ENCODE peak calls at places on chromosomes 12 and 14, in four cellular contexts. H is upper lobe of right lung, L is fibroblast of lung, Q is HFFc6. T is an unnamed sample.

GRCh38 chr14:79596531-79596930 is 614.8 kb downstream of the DIO2 start:
- DNase-seq in H (no peak), L (peak; percentile 49), Q (peak; percentile 64), T (no peak)

GRCh38 chr12:77965790-77966189 is 135.1 kb downstream of the NAV3 start:
- DNase-seq in H (no peak), L (no peak), Q (no peak), T (no peak)

GRCh38 chr12:13126494-13126893 is 23.0 kb upstream of the GSG1 start:
- DNase-seq in H (no peak), L (peak; percentile 20), Q (no peak), T (no peak)

GRCh38 chr12:44709166-44709565 is 166.9 kb downstream of the NELL2 start:
- DNase-seq in H (no peak), L (no peak), Q (no peak), T (no peak)

GRCh38 chr14:104512771-104513640 is 66.6 kb upstream of the C14orf180 start:
- DNase-seq in H (no peak), L (no peak), Q (no peak), T (no peak)

GRCh38 chr14:69693145-69693544 is 73.8 kb upstream of the SRSF5 start:
- DNase-seq in H (no peak), L (peak; percentile 66), Q (no peak), T (no peak)

GRCh38 chr14:61558271-61558670 is 137.0 kb upstream of the HIF1A start:
- DNase-seq in H (no peak), L (no peak), Q (no peak), T (no peak)

GRCh38 chr14:59918824-59919581 is 941 bp upstream of the LRRC9 start:
- DNase-seq in H (no peak), L (peak; percentile 50), Q (peak; percentile 18), T (peak; percentile 40)

GRCh38 chr12:70709022-70709421 is 71.8 kb upstream of the PTPRB start:
- DNase-seq in H (no peak), L (no peak), Q (no peak), T (no peak)

GRCh38 chr12:122867701-122868461 is 28.0 kb downstream of the VPS37B start:
- DNase-seq in H (peak; percentile 64), L (no peak), Q (no peak), T (no peak)
- TF ChIP-seq CTCF in H (peak; percentile 35), L (peak; percentile 21), Q (peak; percentile 44), T (no peak)

DNA sequence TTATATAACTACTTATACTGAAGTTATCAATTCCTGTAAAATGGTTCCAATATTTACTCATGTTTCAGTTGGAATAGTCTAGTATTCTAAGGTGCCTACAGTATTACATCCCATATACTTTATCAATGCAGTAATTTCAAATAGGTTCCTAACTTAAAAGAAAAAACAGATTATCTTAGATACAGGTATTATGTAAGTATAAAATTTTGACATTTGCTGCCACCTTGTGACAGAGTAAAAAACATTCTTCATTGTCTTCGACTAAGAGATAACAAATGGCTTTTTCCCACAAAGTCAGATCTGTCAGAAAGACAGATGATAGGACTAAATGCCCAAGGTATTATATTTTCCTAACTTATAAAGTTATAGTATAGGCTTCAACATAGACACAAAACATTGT is 78.7 kb downstream of the TXNDC16 start:
- DNase-seq in H (no peak), L (peak; percentile 71), Q (peak; percentile 21), T (no peak)
- TF ChIP-seq CTCF in H (peak; percentile 44), L (no peak), Q (peak; percentile 77), T (no peak)

DNA sequence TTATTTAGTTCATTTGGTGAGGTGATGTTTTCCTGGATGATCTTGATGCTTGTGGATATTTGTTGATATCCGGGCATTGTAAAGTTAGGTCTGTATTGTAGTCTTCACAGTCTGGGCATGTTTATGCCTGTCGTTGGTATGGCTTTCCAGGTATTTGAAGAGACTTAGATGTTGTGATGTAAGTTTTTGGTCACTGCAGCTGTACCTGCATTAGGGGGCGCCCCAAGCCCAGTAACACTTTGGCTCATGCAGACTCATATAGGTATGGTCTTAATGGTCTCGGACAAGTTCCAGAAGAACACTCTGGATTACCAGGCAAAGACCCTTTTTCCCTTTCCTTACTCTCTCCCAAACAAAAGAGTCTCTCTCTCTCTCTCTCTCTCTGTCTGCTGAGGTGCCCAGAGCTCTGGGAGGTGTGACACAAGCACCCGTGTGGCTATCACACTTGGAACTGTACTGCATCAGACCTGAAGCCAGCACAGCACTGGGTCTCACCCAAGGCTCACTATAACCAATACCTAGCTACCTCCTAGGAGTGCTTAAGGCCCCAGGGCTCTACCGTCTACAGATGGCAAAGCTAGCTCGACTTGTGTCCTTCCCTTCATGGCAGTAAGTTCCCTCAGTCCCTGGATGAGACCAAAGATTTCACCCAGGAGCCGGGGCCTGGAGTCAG is 425.8 kb upstream of the ATXN7L3B start:
- DNase-seq in H (peak; percentile 34), L (no peak), Q (no peak), T (no peak)
- TF ChIP-seq CTCF in H (no peak), L (no peak), Q (no peak), T (no peak)

GRCh38 chr14:23020143-23021128 is 10.5 kb upstream of the C14orf93 start:
- DNase-seq in H (no peak), L (no peak), Q (no peak), T (no peak)

GRCh38 chr14:23013056-23014054 is 3.4 kb upstream of the C14orf93 start:
- DNase-seq in H (no peak), L (no peak), Q (no peak), T (no peak)

GRCh38 chr14:23017091-23017490 is 7.1 kb upstream of the C14orf93 start:
- DNase-seq in H (no peak), L (no peak), Q (no peak), T (no peak)

GRCh38 chr14:23018107-23018506 is 8.2 kb upstream of the C14orf93 start:
- DNase-seq in H (no peak), L (no peak), Q (no peak), T (no peak)

GRCh38 chr14:23015618-23016017 is 5.7 kb upstream of the C14orf93 start:
- DNase-seq in H (no peak), L (no peak), Q (no peak), T (no peak)
- TF ChIP-seq CTCF in H (no peak), L (no peak), Q (no peak), T (no peak)

GRCh38 chr14:96131836-96132235 is 72.8 kb upstream of the BDKRB2 start:
- DNase-seq in H (no peak), L (no peak), Q (no peak), T (no peak)

GRCh38 chr14:96129128-96129736 is 75.4 kb upstream of the BDKRB2 start:
- DNase-seq in H (no peak), L (no peak), Q (no peak), T (no peak)

GRCh38 chr14:96130391-96130790 is 74.2 kb upstream of the BDKRB2 start:
- DNase-seq in H (no peak), L (no peak), Q (no peak), T (no peak)

GRCh38 chr14:96134508-96134907 is 70.1 kb upstream of the BDKRB2 start:
- DNase-seq in H (no peak), L (peak; percentile 59), Q (no peak), T (no peak)

DNA sequence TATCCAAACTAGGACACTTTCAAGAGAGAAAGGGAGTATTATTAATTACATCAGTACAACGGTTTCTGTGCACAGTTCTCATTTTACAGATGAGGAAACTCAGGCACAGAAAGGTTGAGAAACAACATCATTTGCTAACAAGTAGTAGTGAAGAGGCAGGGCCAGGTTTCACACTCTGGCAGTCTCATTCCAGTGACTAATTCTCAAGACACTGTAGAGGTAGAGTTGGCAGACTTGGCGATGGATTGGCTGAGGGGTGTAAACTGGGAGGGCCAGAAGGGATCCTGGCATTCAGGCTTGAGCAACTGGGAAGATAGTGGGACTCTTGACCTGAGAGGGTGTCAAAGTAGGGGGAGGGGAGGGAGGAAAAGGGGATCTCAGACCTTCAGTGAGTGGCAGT is 73.8 kb upstream of the BDKRB2 start:
- DNase-seq in H (no peak), L (peak; percentile 46), Q (peak; percentile 31), T (no peak)
- TF ChIP-seq CTCF in H (no peak), L (no peak), Q (no peak), T (no peak)

DNA sequence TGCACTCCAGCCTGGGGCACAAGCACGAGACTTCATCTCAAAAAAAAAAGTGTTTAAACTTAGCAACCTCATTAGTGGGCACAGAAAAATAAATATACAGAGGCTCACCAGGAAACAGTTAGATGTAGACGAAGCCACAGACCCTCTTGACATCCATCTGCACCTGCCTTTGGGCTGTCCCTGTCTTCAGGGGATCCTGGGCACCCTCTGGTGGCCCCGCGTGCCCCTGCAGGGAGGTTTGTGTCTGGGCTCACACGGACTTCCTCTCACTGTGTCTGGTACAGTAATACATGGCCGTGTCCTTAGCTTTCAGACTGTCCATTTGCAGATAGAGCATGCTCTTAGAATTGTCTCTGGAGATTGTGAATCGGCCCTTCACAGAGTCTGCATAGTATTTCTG is 916.5 kb downstream of the TMEM121 start:
- DNase-seq in H (no peak), L (no peak), Q (no peak), T (no peak)
- TF ChIP-seq CTCF in H (peak; percentile 19), L (no peak), Q (no peak), T (no peak)

GRCh38 chr14:24605435-24606190 is 3.9 kb downstream of the GZMH start:
- DNase-seq in H (no peak), L (no peak), Q (no peak), T (no peak)
- TF ChIP-seq CTCF in H (peak; percentile 78), L (peak; percentile 48), Q (peak; percentile 57), T (peak; percentile 26)

GRCh38 chr14:23286020-23286903 is at the start of gene HOMEZ:
- DNase-seq in H (peak; percentile 100), L (peak; percentile 98), Q (peak; percentile 99), T (peak; percentile 95)
- TF ChIP-seq CTCF in H (peak; percentile 27), L (no peak), Q (peak; percentile 64), T (no peak)

DNA sequence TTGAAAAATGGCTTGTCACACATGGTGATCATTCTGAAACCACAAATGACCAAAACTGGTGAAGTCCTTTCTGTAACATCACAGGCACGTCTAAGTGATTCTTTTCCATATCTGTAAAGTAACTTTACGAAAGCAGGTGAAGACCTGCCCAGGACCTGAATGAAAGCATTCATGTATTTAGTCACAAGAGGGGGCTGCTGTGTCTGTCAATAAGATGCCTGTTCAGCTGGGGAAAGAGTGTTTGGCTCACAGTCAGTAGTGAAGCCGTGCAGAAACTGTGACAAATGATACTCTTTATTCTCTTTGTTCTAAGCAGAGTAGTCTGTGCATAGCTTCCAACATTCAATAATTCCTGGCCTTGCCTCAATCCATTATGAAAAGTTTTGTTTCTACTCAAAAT is 373.5 kb upstream of the OR4E1 start:
- DNase-seq in H (no peak), L (no peak), Q (no peak), T (no peak)
- TF ChIP-seq CTCF in H (peak; percentile 34), L (peak; percentile 10), Q (no peak), T (no peak)

GRCh38 chr12:57397441-57397840 is 33.4 kb downstream of the R3HDM2 start:
- DNase-seq in H (no peak), L (no peak), Q (no peak), T (no peak)
- TF ChIP-seq CTCF in H (no peak), L (no peak), Q (peak; percentile 20), T (peak; percentile 10)